ENCODE peak calls at places on chromosomes 6 and 20, in four cellular contexts. C is GM23248, E is iPS DF 6.9, T is ELF-1. M is an unnamed sample.

GRCh38 chr6:118656822-118657451 is 5.5 kb upstream of the CEP85L start:
- DNase-seq in C (no peak), E (no peak), T (no peak), M (no peak)

GRCh38 chr6:139303176-139303575 is 11.4 kb upstream of the TXLNB start:
- DNase-seq in C (no peak), E (no peak), T (no peak), M (no peak)

GRCh38 chr20:17226410-17227198 is at the start of gene PCSK2:
- DNase-seq in C (peak), E (peak), T (peak), M (peak)

GRCh38 chr20:25552977-25553376 is 32.4 kb downstream of the NINL start:
- DNase-seq in C (no peak), E (no peak), T (no peak), M (no peak)

GRCh38 chr6:110039996-110040383 is 61.9 kb downstream of the GPR6 start:
- DNase-seq in C (peak), E (no peak), T (peak), M (peak)

GRCh38 chr6:145863396-145863795 is 48.8 kb upstream of the FBXO30 start:
- DNase-seq in C (no peak), E (no peak), T (no peak), M (no peak)

GRCh38 chr20:46520976-46521579 is 7.7 kb upstream of the ZNF334 start:
- DNase-seq in C (peak), E (peak), T (peak), M (peak)

GRCh38 chr6:2807342-2808090 is 34.1 kb downstream of the SERPINB1 start:
- DNase-seq in C (no peak), E (no peak), T (no peak), M (no peak)

GRCh38 chr6:115271001-115271400 is 789.7 kb downstream of the FRK start:
- DNase-seq in C (no peak), E (no peak), T (peak), M (no peak)

GRCh38 chr6:167134448-167135328 is 11.8 kb downstream of the CCR6 start:
- DNase-seq in C (no peak), E (no peak), T (no peak), M (no peak)

GRCh38 chr6:25302677-25303128 is 23.5 kb downstream of the CARMIL1 start:
- DNase-seq in C (peak), E (no peak), T (no peak), M (no peak)

GRCh38 chr6:3287976-3288707 is 29.4 kb downstream of the PSMG4 start:
- DNase-seq in C (no peak), E (no peak), T (no peak), M (no peak)

GRCh38 chr6:81241717-81242116 is 510.8 kb downstream of the TENT5A start:
- DNase-seq in C (peak), E (no peak), T (no peak), M (peak)

GRCh38 chr20:45359069-45359405 is 3.9 kb upstream of the SYS1 start:
- DNase-seq in C (peak), E (no peak), T (no peak), M (no peak)

GRCh38 chr6:94005835-94006234 is 586.5 kb upstream of the EPHA7 start:
- DNase-seq in C (no peak), E (no peak), T (no peak), M (no peak)

GRCh38 chr6:24720131-24720603 is 1.2 kb upstream of the C6orf62 start:
- DNase-seq in C (peak), E (no peak), T (peak), M (peak)

GRCh38 chr6:101398716-101399626 is 5.5 kb downstream of the GRIK2 start:
- DNase-seq in C (no peak), E (no peak), T (peak), M (peak)

GRCh38 chr20:53755733-53756523 is 162.3 kb upstream of the ZNF217 start:
- DNase-seq in C (no peak), E (no peak), T (no peak), M (no peak)

GRCh38 chr6:55089325-55089724 is 85.0 kb upstream of the HCRTR2 start:
- DNase-seq in C (no peak), E (no peak), T (no peak), M (no peak)

GRCh38 chr6:15443119-15443518 is 197.2 kb downstream of the JARID2 start:
- DNase-seq in C (peak), E (no peak), T (no peak), M (no peak)

GRCh38 chr6:168374051-168374502 is 54.5 kb upstream of the DACT2 start:
- DNase-seq in C (no peak), E (no peak), T (no peak), M (no peak)

GRCh38 chr6:47353822-47354221 is 44.1 kb upstream of the TNFRSF21 start:
- DNase-seq in C (no peak), E (no peak), T (no peak), M (no peak)

GRCh38 chr6:35415065-35415880 is 36.9 kb upstream of the FANCE start:
- DNase-seq in C (peak), E (no peak), T (peak), M (peak)

GRCh38 chr6:18352842-18353241 is 34.3 kb upstream of the RNF144B start:
- DNase-seq in C (no peak), E (no peak), T (no peak), M (no peak)

GRCh38 chr6:148765878-148766808 is 19.3 kb downstream of the UST start:
- DNase-seq in C (no peak), E (no peak), T (no peak), M (no peak)

GRCh38 chr6:150588862-150589499 is 10.7 kb upstream of the PLEKHG1 start:
- DNase-seq in C (no peak), E (no peak), T (no peak), M (peak)

M was measured in GM23338.